ENCODE peak calls at places on chromosomes 7 and 10, in seven cellular contexts. C is HAP-1, K is Panc1, U is NT2/D1, B is left ventricle myocardium inferior, S is brain microvascular endothelial cell, J is cardiac muscle cell. F is an unnamed sample.

GRCh38 chr7:112987171-112987570 is 99.5 kb downstream of the GPR85 start:
- DNase-seq in U (no peak), K (no peak), C (no peak), J (no peak), B (no peak), S (no peak), F (no peak)

GRCh38 chr7:92631067-92631829 is 41.1 kb upstream of the FAM133B start:
- DNase-seq in J (no peak), K (no peak), U (no peak), B (no peak), C (no peak), S (no peak), F (no peak)

GRCh38 chr7:139844779-139845442 is 15.8 kb downstream of the TBXAS1 start:
- DNase-seq in B (no peak), C (no peak), J (no peak), K (no peak), S (no peak), U (no peak), F (no peak)

GRCh38 chr10:122550983-122551382 is 9.6 kb upstream of the DMBT1 start:
- DNase-seq in B (no peak), U (no peak), S (no peak), J (no peak), K (no peak), C (no peak), F (no peak)

GRCh38 chr10:63375859-63376258 is 89.9 kb downstream of the JMJD1C start:
- DNase-seq in C (no peak), U (no peak), J (peak; percentile 92), B (no peak), K (no peak), S (peak; percentile 38), F (no peak)

GRCh38 chr10:118753331-118753730 is 1.4 kb downstream of the CACUL1 start:
- DNase-seq in U (no peak), B (no peak), C (no peak), S (peak; percentile 17), K (no peak), J (peak; percentile 25), F (no peak)

GRCh38 chr7:70506463-70506862 is 625.5 kb upstream of the GALNT17 start:
- DNase-seq in J (peak; percentile 7), U (peak; percentile 16), S (no peak), B (no peak), K (no peak), C (no peak), F (peak; percentile 69)

GRCh38 chr10:12081879-12082560 is 13.3 kb downstream of the DHTKD1 start:
- DNase-seq in B (no peak), J (peak; percentile 39), U (no peak), C (no peak), S (peak; percentile 86), K (no peak), F (no peak)

GRCh38 chr7:28802450-28802849 is 155.7 kb downstream of the TRIL start:
- DNase-seq in B (no peak), C (no peak), U (no peak), J (no peak), S (no peak), K (no peak), F (no peak)

GRCh38 chr7:68488366-68489060 is 1109.8 kb upstream of the AUTS2 start:
- DNase-seq in B (no peak), K (no peak), J (no peak), C (no peak), S (no peak), U (no peak), F (no peak)

GRCh38 chr10:36534471-36535002 is 590.9 kb upstream of the ANKRD30A start:
- DNase-seq in U (no peak), K (peak; percentile 38), J (peak; percentile 61), C (no peak), B (no peak), S (peak; percentile 72), F (no peak)

GRCh38 chr10:688621-689426 is 644 bp downstream of the DIP2C start:
- DNase-seq in J (peak; percentile 57), B (peak; percentile 42), C (no peak), U (no peak), K (no peak), S (peak; percentile 14), F (no peak)

GRCh38 chr10:30028452-30029045 is 30.8 kb downstream of the JCAD start:
- DNase-seq in U (no peak), B (no peak), S (no peak), K (no peak), J (no peak), C (no peak), F (no peak)

GRCh38 chr10:113499066-113499465 is 53.8 kb upstream of the HABP2 start:
- DNase-seq in K (no peak), C (no peak), B (no peak), S (no peak), J (no peak), U (no peak), F (no peak)

GRCh38 chr7:2009541-2010001 is 223.2 kb downstream of the MAD1L1 start:
- DNase-seq in S (no peak), C (no peak), B (peak; percentile 82), K (no peak), J (no peak), U (no peak), F (peak; percentile 18)

DNA sequence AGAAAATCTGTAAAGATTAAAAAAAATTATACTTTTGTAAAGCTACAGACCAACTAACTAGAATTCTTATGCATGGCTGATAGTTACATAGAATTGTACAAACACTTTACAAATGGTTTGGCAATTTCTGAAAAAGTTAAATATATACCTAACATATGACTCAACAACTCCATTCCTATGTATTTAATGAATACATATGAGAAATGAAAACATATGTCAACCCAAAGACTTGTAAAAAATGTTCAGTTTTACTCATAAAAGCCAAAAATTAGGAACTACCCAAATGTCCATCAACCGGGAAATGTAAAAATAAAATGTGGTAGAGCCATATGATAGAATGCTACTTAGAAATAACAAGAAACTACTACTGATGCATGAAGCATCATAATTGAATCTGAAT is 152.6 kb upstream of the NRG3 start:
- DNase-seq in S (no peak), U (no peak), K (no peak), C (no peak), J (no peak), B (no peak), F (no peak)
- H3K36me3 ChIP-seq in S (no peaks in the 10 kb centered on the region), U (no peaks in the 10 kb centered on the region), K (no peaks in the 10 kb centered on the region), C (no peaks in the 10 kb centered on the region), J (no peaks in the 10 kb centered on the region), B (no peaks in the 10 kb centered on the region), F (no peaks in the 10 kb centered on the region)

GRCh38 chr10:31464552-31464951 is 145.5 kb downstream of the ZEB1 start:
- DNase-seq in C (no peak), K (no peak), J (no peak), S (no peak), B (no peak), U (no peak), F (no peak)
- H3K36me3 ChIP-seq in C (peaks cover 2% of the 10 kb centered on the region), K (no peaks in the 10 kb centered on the region), J (peaks cover 12% of the 10 kb centered on the region), S (peaks cover 4% of the 10 kb centered on the region), B (peaks cover 82% of the 10 kb centered on the region), U (peaks cover 4% of the 10 kb centered on the region), F (no peaks in the 10 kb centered on the region)

GRCh38 chr7:133550811-133551210 is 297.9 kb downstream of the EXOC4 start:
- DNase-seq in S (no peak), B (no peak), U (no peak), J (no peak), K (no peak), C (no peak), F (no peak)

GRCh38 chr7:133550145-133550544 is 297.3 kb downstream of the EXOC4 start:
- DNase-seq in C (no peak), J (no peak), U (no peak), K (no peak), S (no peak), B (no peak), F (no peak)

GRCh38 chr7:133554330-133554729 is 301.5 kb downstream of the EXOC4 start:
- DNase-seq in J (no peak), U (no peak), B (no peak), C (no peak), S (no peak), K (no peak), F (no peak)

GRCh38 chr7:133552079-133552478 is 299.2 kb downstream of the EXOC4 start:
- DNase-seq in S (no peak), U (no peak), K (no peak), B (no peak), C (no peak), J (no peak), F (no peak)

GRCh38 chr7:133551471-133551870 is 298.6 kb downstream of the EXOC4 start:
- DNase-seq in J (no peak), C (no peak), B (no peak), U (no peak), K (no peak), S (no peak), F (no peak)
- H3K36me3 ChIP-seq in J (no peaks in the 10 kb centered on the region), C (no peaks in the 10 kb centered on the region), B (no peaks in the 10 kb centered on the region), U (no peaks in the 10 kb centered on the region), K (no peaks in the 10 kb centered on the region), S (no peaks in the 10 kb centered on the region), F (no peaks in the 10 kb centered on the region)

GRCh38 chr10:88944813-88945212 is 7.8 kb downstream of the ACTA2 start:
- DNase-seq in C (no peak), J (no peak), K (no peak), S (no peak), U (no peak), B (no peak), F (no peak)

GRCh38 chr10:88938039-88938438 is 14.5 kb downstream of the ACTA2 start:
- DNase-seq in S (no peak), B (no peak), U (no peak), K (no peak), C (no peak), J (no peak), F (no peak)

GRCh38 chr10:88943778-88944177 is 8.8 kb downstream of the ACTA2 start:
- DNase-seq in K (no peak), B (no peak), C (no peak), S (no peak), J (no peak), U (no peak), F (no peak)

GRCh38 chr10:88938938-88939337 is 13.6 kb downstream of the ACTA2 start:
- DNase-seq in U (no peak), B (no peak), C (no peak), S (no peak), K (no peak), J (no peak), F (no peak)

DNA sequence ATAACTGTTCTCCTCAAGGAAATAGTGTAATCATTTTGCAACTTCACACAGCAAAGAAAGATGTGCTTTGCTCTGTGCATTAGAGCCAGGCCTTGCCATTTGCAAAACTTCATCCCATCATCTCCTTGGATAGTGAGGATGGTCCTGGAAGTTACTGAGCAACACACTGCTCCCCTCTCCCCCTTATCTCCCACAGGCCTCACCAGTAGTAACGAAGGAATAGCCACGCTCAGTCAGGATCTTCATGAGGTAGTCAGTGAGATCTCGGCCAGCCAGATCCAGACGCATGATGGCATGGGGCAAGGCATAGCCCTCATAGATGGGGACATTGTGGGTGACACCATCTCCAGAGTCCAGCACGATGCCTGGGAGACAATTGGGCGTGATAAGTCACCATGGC is 11.5 kb downstream of the ACTA2 start:
- DNase-seq in U (no peak), S (no peak), B (no peak), J (no peak), C (no peak), K (no peak), F (no peak)
- H3K36me3 ChIP-seq in U (peaks cover 4% of the 10 kb centered on the region), S (peaks cover 35% of the 10 kb centered on the region), B (peaks cover 35% of the 10 kb centered on the region), J (peaks cover 34% of the 10 kb centered on the region), C (no peaks in the 10 kb centered on the region), K (no peaks in the 10 kb centered on the region), F (no peaks in the 10 kb centered on the region)

GRCh38 chr7:44568771-44569560 is 4.7 kb downstream of the DDX56 start:
- DNase-seq in J (no peak), C (no peak), U (no peak), B (no peak), K (no peak), S (no peak), F (no peak)
- H3K36me3 ChIP-seq in J (peaks cover 66% of the 10 kb centered on the region), C (peaks cover 94% of the 10 kb centered on the region), U (peaks cover 92% of the 10 kb centered on the region), B (peaks cover 87% of the 10 kb centered on the region), K (peaks cover 32% of the 10 kb centered on the region), S (peaks cover 79% of the 10 kb centered on the region), F (peaks cover 24% of the 10 kb centered on the region)

GRCh38 chr10:48237856-48238250 is 36.6 kb downstream of the FRMPD2 start:
- DNase-seq in B (no peak), U (no peak), C (no peak), K (no peak), J (no peak), S (no peak), F (no peak)
- H3K36me3 ChIP-seq in B (no peaks in the 10 kb centered on the region), U (no peaks in the 10 kb centered on the region), C (no peaks in the 10 kb centered on the region), K (no peaks in the 10 kb centered on the region), J (no peaks in the 10 kb centered on the region), S (no peaks in the 10 kb centered on the region), F (no peaks in the 10 kb centered on the region)